ENCODE peak calls at places on chromosomes 12 and 14, in eight cellular contexts. One of them, this sample, is unnamed.

GRCh38 chr14:97644365-97644764 is 847.2 kb downstream of the VRK1 start:
- DNase-seq in NCI-H774: no peak
- DNase-seq in retina: no peak
- DNase-seq in AG08396: no peak
- DNase-seq in CD4-positive, alpha-beta T cell: no peak
- DNase-seq in T-helper 9 cell: no peak
- DNase-seq in adipocyte: no peak
- DNase-seq in NCI-H1105 treated with DMSO at 0.1 percent for 48 hours: no peak
- DNase-seq in this sample: no peak

GRCh38 chr14:105422695-105423487 is 3.3 kb downstream of the MTA1 start:
- DNase-seq in NCI-H1105 treated with DMSO at 0.1 percent for 48 hours: no peak
- DNase-seq in AG08396: no peak
- DNase-seq in CD4-positive, alpha-beta T cell: no peak
- DNase-seq in T-helper 9 cell: no peak
- DNase-seq in adipocyte: no peak
- DNase-seq in retina: no peak
- DNase-seq in NCI-H774: no peak
- DNase-seq in this sample: no peak

GRCh38 chr14:83991666-83992065 is 1538.3 kb upstream of the FLRT2 start:
- DNase-seq in NCI-H774: no peak
- DNase-seq in T-helper 9 cell: no peak
- DNase-seq in CD4-positive, alpha-beta T cell: no peak
- DNase-seq in adipocyte: no peak
- DNase-seq in AG08396: no peak
- DNase-seq in NCI-H1105 treated with DMSO at 0.1 percent for 48 hours: no peak
- DNase-seq in retina: no peak
- DNase-seq in this sample: no peak

GRCh38 chr12:63045020-63045860 is 105.8 kb downstream of the AVPR1A start:
- DNase-seq in CD4-positive, alpha-beta T cell: no peak
- DNase-seq in NCI-H1105 treated with DMSO at 0.1 percent for 48 hours: no peak
- DNase-seq in adipocyte: peak; percentile 85
- DNase-seq in T-helper 9 cell: no peak
- DNase-seq in retina: no peak
- DNase-seq in AG08396: peak; percentile 25
- DNase-seq in NCI-H774: no peak
- DNase-seq in this sample: no peak

GRCh38 chr14:87049886-87050820 is 942.8 kb downstream of the GALC start:
- DNase-seq in retina: no peak
- DNase-seq in NCI-H1105 treated with DMSO at 0.1 percent for 48 hours: peak; percentile 43
- DNase-seq in T-helper 9 cell: no peak
- DNase-seq in AG08396: peak; percentile 43
- DNase-seq in CD4-positive, alpha-beta T cell: no peak
- DNase-seq in NCI-H774: no peak
- DNase-seq in adipocyte: peak; percentile 77
- DNase-seq in this sample: peak; percentile 5

GRCh38 chr14:76516884-76517283 is 140.9 kb downstream of the ESRRB start:
- DNase-seq in NCI-H774: no peak
- DNase-seq in NCI-H1105 treated with DMSO at 0.1 percent for 48 hours: peak; percentile 79
- DNase-seq in CD4-positive, alpha-beta T cell: no peak
- DNase-seq in T-helper 9 cell: no peak
- DNase-seq in adipocyte: no peak
- DNase-seq in AG08396: no peak
- DNase-seq in retina: no peak
- DNase-seq in this sample: no peak

GRCh38 chr14:21097616-21098133 is 780 bp downstream of the ZNF219 start:
- DNase-seq in CD4-positive, alpha-beta T cell: no peak
- DNase-seq in T-helper 9 cell: peak; percentile 30
- DNase-seq in NCI-H1105 treated with DMSO at 0.1 percent for 48 hours: no peak
- DNase-seq in NCI-H774: no peak
- DNase-seq in adipocyte: peak; percentile 37
- DNase-seq in retina: no peak
- DNase-seq in AG08396: no peak
- DNase-seq in this sample: peak; percentile 37

GRCh38 chr12:124819525-124819924 is 44.1 kb downstream of the SCARB1 start:
- DNase-seq in CD4-positive, alpha-beta T cell: no peak
- DNase-seq in adipocyte: no peak
- DNase-seq in NCI-H774: no peak
- DNase-seq in AG08396: no peak
- DNase-seq in NCI-H1105 treated with DMSO at 0.1 percent for 48 hours: no peak
- DNase-seq in retina: no peak
- DNase-seq in T-helper 9 cell: no peak
- DNase-seq in this sample: no peak

GRCh38 chr12:132229423-132229760 is 85.1 kb downstream of the NOC4L start:
- DNase-seq in NCI-H774: no peak
- DNase-seq in retina: no peak
- DNase-seq in CD4-positive, alpha-beta T cell: no peak
- DNase-seq in NCI-H1105 treated with DMSO at 0.1 percent for 48 hours: no peak
- DNase-seq in AG08396: no peak
- DNase-seq in T-helper 9 cell: no peak
- DNase-seq in adipocyte: no peak
- DNase-seq in this sample: no peak

GRCh38 chr14:65483647-65484046 is 71.1 kb downstream of the FUT8 start:
- DNase-seq in retina: no peak
- DNase-seq in AG08396: no peak
- DNase-seq in NCI-H774: no peak
- DNase-seq in NCI-H1105 treated with DMSO at 0.1 percent for 48 hours: no peak
- DNase-seq in T-helper 9 cell: no peak
- DNase-seq in adipocyte: no peak
- DNase-seq in CD4-positive, alpha-beta T cell: no peak
- DNase-seq in this sample: no peak

GRCh38 chr12:10140001-10140400 is 10.0 kb upstream of the CLEC7A start:
- DNase-seq in CD4-positive, alpha-beta T cell: peak; percentile 16
- DNase-seq in retina: peak; percentile 31
- DNase-seq in AG08396: peak; percentile 40
- DNase-seq in T-helper 9 cell: peak; percentile 3
- DNase-seq in NCI-H774: no peak
- DNase-seq in adipocyte: peak; percentile 54
- DNase-seq in NCI-H1105 treated with DMSO at 0.1 percent for 48 hours: peak; percentile 67
- DNase-seq in this sample: peak; percentile 11

GRCh38 chr14:36857136-36857535 is 195.5 kb downstream of the PAX9 start:
- DNase-seq in NCI-H1105 treated with DMSO at 0.1 percent for 48 hours: no peak
- DNase-seq in NCI-H774: peak; percentile 79
- DNase-seq in CD4-positive, alpha-beta T cell: no peak
- DNase-seq in retina: no peak
- DNase-seq in AG08396: no peak
- DNase-seq in adipocyte: no peak
- DNase-seq in T-helper 9 cell: no peak
- DNase-seq in this sample: peak; percentile 93

GRCh38 chr14:23067847-23068791 is 10.8 kb upstream of the CDH24 start:
- DNase-seq in NCI-H1105 treated with DMSO at 0.1 percent for 48 hours: no peak
- DNase-seq in retina: no peak
- DNase-seq in adipocyte: no peak
- DNase-seq in CD4-positive, alpha-beta T cell: no peak
- DNase-seq in AG08396: peak; percentile 34
- DNase-seq in T-helper 9 cell: no peak
- DNase-seq in NCI-H774: no peak
- DNase-seq in this sample: no peak

GRCh38 chr12:102769323-102769916 is 147.6 kb downstream of the PAH start:
- DNase-seq in retina: peak; percentile 65
- DNase-seq in AG08396: peak; percentile 44
- DNase-seq in T-helper 9 cell: no peak
- DNase-seq in CD4-positive, alpha-beta T cell: no peak
- DNase-seq in NCI-H774: peak; percentile 66
- DNase-seq in adipocyte: peak; percentile 91
- DNase-seq in NCI-H1105 treated with DMSO at 0.1 percent for 48 hours: peak; percentile 52
- DNase-seq in this sample: peak; percentile 49

This sample was measured in SHP77.